ENCODE peak calls at places on chromosomes 5 and 9, in nine cellular contexts. E, K, G, C, F, A, X, U and Z are unnamed samples.

GRCh38 chr9:97591535-97591934 is 41.6 kb downstream of the TSTD2 start:
- DNase-seq in E (no peak), K (no peak), G (no peak), C (no peak), F (no peak), A (no peak), X (no peak), U (peak), Z (no peak)

GRCh38 chr5:157143127-157143959 is 678 bp upstream of the MED7 start:
- DNase-seq in E (no peak), K (peak), G (peak), C (peak), F (peak), A (no peak), X (peak), U (peak), Z (peak)

GRCh38 chr9:91391426-91392217 is 29.9 kb upstream of the AUH start:
- DNase-seq in E (peak), K (no peak), G (no peak), C (no peak), F (no peak), A (no peak), X (no peak), U (no peak), Z (no peak)

GRCh38 chr9:71692337-71692736 is 76.0 kb downstream of the CEMIP2 start:
- DNase-seq in E (no peak), K (peak), G (no peak), C (no peak), F (no peak), A (no peak), X (peak), U (no peak), Z (no peak)

GRCh38 chr5:92019376-92019990 is 636.4 kb upstream of the ARRDC3 start:
- DNase-seq in E (peak), K (no peak), G (no peak), C (no peak), F (no peak), A (no peak), X (no peak), U (no peak), Z (no peak)

GRCh38 chr5:160071521-160072299 is 47.5 kb downstream of the PWWP2A start:
- DNase-seq in E (peak), K (no peak), G (no peak), C (no peak), F (no peak), A (no peak), X (peak), U (no peak), Z (no peak)

GRCh38 chr9:132753593-132753880 is 83.3 kb downstream of the GTF3C4 start:
- DNase-seq in E (no peak), K (no peak), G (no peak), C (no peak), F (no peak), A (no peak), X (no peak), U (peak), Z (no peak)

GRCh38 chr5:78805474-78806124 is 157.0 kb upstream of the LHFPL2 start:
- DNase-seq in E (no peak), K (no peak), G (no peak), C (no peak), F (no peak), A (no peak), X (no peak), U (no peak), Z (no peak)

GRCh38 chr5:146339715-146340259 is 1.1 kb downstream of the POU4F3 start:
- DNase-seq in E (no peak), K (no peak), G (no peak), C (no peak), F (no peak), A (no peak), X (no peak), U (peak), Z (no peak)